ENCODE peak calls at places on chromosomes 7 and 10, in six cellular contexts. Q is kidney; K is mesenchymal stem cell; D is CD4-positive, CD25-positive, alpha-beta regulatory T cell; V is body of pancreas; L is OCI-LY7. T is an unnamed sample.

GRCh38 chr10:16811765-16812164 is 5.5 kb downstream of the RSU1 start:
- DNase-seq in K (peak), Q (no peak), V (no peak), D (no peak), L (no peak), T (no peak)

GRCh38 chr10:71225291-71226058 is 13.1 kb downstream of the UNC5B start:
- DNase-seq in D (no peak), L (no peak), V (peak), Q (peak), K (no peak), T (no peak)

GRCh38 chr10:50456711-50457110 is 167.0 kb downstream of the SGMS1 start:
- DNase-seq in Q (no peak), D (no peak), V (no peak), L (no peak), K (no peak), T (no peak)

GRCh38 chr10:65320256-65321026 is 1605.4 kb upstream of the LRRTM3 start:
- DNase-seq in D (no peak), L (no peak), Q (no peak), K (peak), V (no peak), T (no peak)

GRCh38 chr7:23469961-23470250 is 385 bp downstream of the IGF2BP3 start:
- DNase-seq in Q (no peak), K (peak), D (no peak), V (no peak), L (no peak), T (no peak)

GRCh38 chr7:5643280-5643679 is 138.2 kb downstream of the RNF216 start:
- DNase-seq in V (no peak), Q (peak), D (peak), L (no peak), K (peak), T (peak)

GRCh38 chr10:32983333-32983909 is 25.4 kb upstream of the ITGB1 start:
- DNase-seq in L (no peak), D (no peak), V (no peak), K (peak), Q (no peak), T (no peak)

GRCh38 chr10:14118953-14119352 is 211.8 kb downstream of the FRMD4A start:
- DNase-seq in K (no peak), Q (no peak), L (no peak), D (no peak), V (no peak), T (no peak)

GRCh38 chr7:117143580-117143979 is 179.3 kb downstream of the WNT2 start:
- DNase-seq in V (no peak), K (peak), Q (no peak), L (no peak), D (no peak), T (no peak)

GRCh38 chr10:46523119-46523880 is 33.2 kb downstream of the GPRIN2 start:
- DNase-seq in K (peak), D (peak), L (no peak), Q (peak), V (peak), T (no peak)

GRCh38 chr7:44265733-44266132 is 59.7 kb downstream of the CAMK2B start:
- DNase-seq in K (no peak), D (no peak), L (no peak), Q (no peak), V (no peak), T (no peak)

GRCh38 chr10:93436577-93436976 is 45.6 kb downstream of the MYOF start:
- DNase-seq in K (peak), V (no peak), D (no peak), Q (no peak), L (no peak), T (no peak)

GRCh38 chr10:58414270-58415041 is 29.2 kb downstream of the TFAM start:
- DNase-seq in K (peak), Q (no peak), L (no peak), V (no peak), D (no peak), T (peak)

GRCh38 chr10:37734971-37735370 is 122.4 kb downstream of the ZNF248 start:
- DNase-seq in Q (no peak), V (no peak), L (no peak), D (no peak), K (no peak), T (no peak)

GRCh38 chr10:102157224-102157623 is 5.0 kb downstream of the NOLC1 start:
- DNase-seq in Q (peak), K (no peak), L (no peak), D (no peak), V (no peak), T (no peak)

GRCh38 chr10:69885379-69886156 is 83.9 kb downstream of the COL13A1 start:
- DNase-seq in L (peak), Q (no peak), K (peak), V (no peak), D (no peak), T (no peak)

GRCh38 chr7:24245362-24245761 is 38.6 kb upstream of the NPY start:
- DNase-seq in D (no peak), L (no peak), V (no peak), Q (no peak), K (peak), T (peak)

GRCh38 chr7:106916689-106917088 is 51.6 kb downstream of the PIK3CG start:
- DNase-seq in L (no peak), D (no peak), V (no peak), Q (no peak), K (no peak), T (no peak)

GRCh38 chr10:122295423-122295947 is 24.4 kb downstream of the BTBD16 start:
- DNase-seq in K (no peak), V (no peak), L (no peak), D (no peak), Q (no peak), T (no peak)

GRCh38 chr7:23247602-23248335 is 1.2 kb downstream of the GPNMB start:
- DNase-seq in K (peak), Q (peak), D (no peak), L (no peak), V (no peak), T (no peak)

GRCh38 chr7:36563706-36564325 is 160.5 kb downstream of the AOAH start:
- DNase-seq in L (no peak), D (no peak), V (no peak), Q (no peak), K (peak), T (peak)

GRCh38 chr7:747186-747585 is 20.1 kb upstream of the PRKAR1B start:
- DNase-seq in L (no peak), Q (peak), V (no peak), K (no peak), D (no peak), T (no peak)

GRCh38 chr10:66996996-66997395 is 71.2 kb downstream of the LRRTM3 start:
- DNase-seq in L (no peak), Q (no peak), K (no peak), V (no peak), D (no peak), T (no peak)

GRCh38 chr10:62463364-62463763 is 89.2 kb downstream of the ZNF365 start:
- DNase-seq in K (no peak), Q (no peak), V (no peak), D (no peak), L (no peak), T (no peak)

GRCh38 chr10:132627736-132628512 is 90.3 kb downstream of the INPP5A start:
- DNase-seq in V (peak), Q (peak), K (peak), D (no peak), L (no peak), T (no peak)

GRCh38 chr10:48361201-48361600 is 54.7 kb downstream of the MAPK8 start:
- DNase-seq in Q (no peak), D (no peak), L (no peak), K (no peak), V (no peak), T (no peak)

GRCh38 chr10:42943025-42943818 is 133.6 kb upstream of the RET start:
- DNase-seq in Q (peak), D (no peak), V (no peak), K (no peak), L (no peak), T (no peak)

GRCh38 chr10:12656518-12657142 is 307.3 kb downstream of the CAMK1D start:
- DNase-seq in V (no peak), K (peak), D (no peak), Q (no peak), L (peak), T (peak)

GRCh38 chr7:2313450-2314208 is 612 bp downstream of the SNX8 start:
- DNase-seq in K (peak), D (no peak), Q (no peak), L (peak), V (peak), T (no peak)

GRCh38 chr10:75654171-75654772 is 222.8 kb downstream of the LRMDA start:
- DNase-seq in L (no peak), D (no peak), Q (no peak), K (no peak), V (no peak), T (no peak)

GRCh38 chr10:75651452-75651851 is 220.0 kb downstream of the LRMDA start:
- DNase-seq in K (no peak), Q (no peak), L (no peak), D (no peak), V (no peak), T (peak)

GRCh38 chr10:75650648-75651047 is 219.2 kb downstream of the LRMDA start:
- DNase-seq in K (no peak), Q (no peak), V (no peak), D (no peak), L (no peak), T (no peak)

GRCh38 chr10:75653761-75654160 is 222.3 kb downstream of the LRMDA start:
- DNase-seq in V (no peak), D (no peak), Q (no peak), L (no peak), K (no peak), T (no peak)

DNA sequence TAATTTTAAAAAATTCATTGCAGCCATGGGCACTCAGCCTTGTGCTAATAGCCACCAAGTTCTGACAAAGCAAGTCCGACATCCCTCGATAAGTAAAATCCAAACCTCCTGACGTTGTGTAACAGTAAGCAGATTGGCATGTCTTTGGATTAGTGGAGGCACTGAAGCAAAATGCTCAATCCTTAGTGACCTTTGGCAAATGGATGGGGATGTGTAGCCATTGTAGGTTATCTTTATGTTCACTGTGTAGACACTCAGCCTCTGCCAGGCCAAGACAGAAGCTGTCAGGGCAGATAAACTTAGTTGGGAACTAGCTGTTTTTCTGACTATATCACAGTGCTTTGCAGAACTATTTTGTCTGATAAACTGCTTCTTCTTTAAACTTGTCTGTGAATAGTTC is 220.7 kb downstream of the LRMDA start:
- DNase-seq in V (no peak), L (no peak), D (no peak), K (no peak), Q (no peak), T (no peak)
- H3K27ac ChIP-seq in V (no peak), L (no peak), D (no peak), K (no peak), Q (no peak), T (no peak)

GRCh38 chr7:98286701-98287485 is 5.4 kb downstream of the BRI3 start:
- DNase-seq in K (no peak), V (peak), L (no peak), D (no peak), Q (peak), T (no peak)

GRCh38 chr7:98283887-98284222 is 2.4 kb downstream of the BRI3 start:
- DNase-seq in Q (no peak), K (no peak), D (no peak), V (no peak), L (no peak), T (no peak)

GRCh38 chr7:98286093-98286525 is 4.6 kb downstream of the BRI3 start:
- DNase-seq in Q (peak), L (no peak), D (no peak), V (peak), K (peak), T (no peak)

GRCh38 chr7:98284335-98285036 is 3.0 kb downstream of the BRI3 start:
- DNase-seq in L (no peak), V (peak), Q (peak), K (peak), D (no peak), T (no peak)

GRCh38 chr7:98285132-98286092 is 3.9 kb downstream of the BRI3 start:
- DNase-seq in V (no peak), K (no peak), L (no peak), Q (peak), D (no peak), T (no peak)
- H3K27ac ChIP-seq in V (peak), K (peak), L (no peak), Q (peak), D (no peak), T (no peak)

GRCh38 chr10:11382187-11382586 is 229.3 kb downstream of the USP6NL start:
- DNase-seq in D (no peak), L (no peak), Q (no peak), K (no peak), V (no peak), T (no peak)

GRCh38 chr10:11381023-11381422 is 230.4 kb downstream of the USP6NL start:
- DNase-seq in D (no peak), Q (no peak), L (no peak), K (no peak), V (no peak), T (no peak)

GRCh38 chr10:11378835-11379234 is 232.6 kb downstream of the USP6NL start:
- DNase-seq in D (no peak), K (no peak), Q (no peak), V (no peak), L (no peak), T (no peak)

GRCh38 chr10:11381511-11381910 is 229.9 kb downstream of the USP6NL start:
- DNase-seq in Q (no peak), L (no peak), D (no peak), K (no peak), V (no peak), T (no peak)

DNA sequence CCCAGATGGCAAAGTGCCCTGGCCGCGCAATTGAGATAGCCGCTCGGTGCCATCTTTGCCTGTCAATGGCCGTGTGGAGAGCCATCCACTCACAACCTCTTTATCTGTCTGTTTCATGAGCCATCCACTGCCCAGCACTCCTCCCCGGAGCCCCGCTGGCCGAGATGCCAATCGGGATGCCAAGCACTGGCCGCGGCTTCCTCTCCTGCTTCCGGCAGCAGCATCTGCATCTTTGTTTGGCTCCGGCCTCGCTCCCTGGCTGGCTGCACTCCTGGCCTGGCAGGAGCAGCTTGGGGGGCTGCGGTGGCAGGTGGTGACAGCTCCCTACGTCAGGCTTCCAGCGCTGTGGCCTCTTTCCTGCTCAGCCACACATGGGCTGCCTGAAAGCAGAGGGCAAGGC is 231.7 kb downstream of the USP6NL start:
- DNase-seq in D (no peak), Q (no peak), K (no peak), V (no peak), L (no peak), T (no peak)
- H3K27ac ChIP-seq in D (no peak), Q (no peak), K (no peak), V (no peak), L (no peak), T (no peak)

GRCh38 chr7:66348531-66348930 is 143.4 kb downstream of the TPST1 start:
- DNase-seq in K (no peak), Q (no peak), D (no peak), L (no peak), V (no peak), T (no peak)

GRCh38 chr7:66348959-66349358 is 143.8 kb downstream of the TPST1 start:
- DNase-seq in V (no peak), Q (no peak), L (peak), D (no peak), K (no peak), T (no peak)

GRCh38 chr7:66339141-66339540 is 134.0 kb downstream of the TPST1 start:
- DNase-seq in D (no peak), K (no peak), L (no peak), Q (no peak), V (no peak), T (no peak)

GRCh38 chr7:66344166-66344565 is 139.0 kb downstream of the TPST1 start:
- DNase-seq in Q (no peak), D (no peak), L (no peak), V (no peak), K (peak), T (no peak)
- H3K27ac ChIP-seq in Q (no peak), D (no peak), L (no peak), V (no peak), K (no peak), T (no peak)

GRCh38 chr7:75662579-75663301 is 76.0 kb downstream of the HIP1 start:
- DNase-seq in D (no peak), Q (peak), K (no peak), L (peak), V (no peak), T (peak)

GRCh38 chr7:75658802-75659201 is 79.9 kb downstream of the HIP1 start:
- DNase-seq in L (no peak), V (no peak), K (no peak), Q (peak), D (no peak), T (no peak)

GRCh38 chr7:75667938-75668337 is 70.8 kb downstream of the HIP1 start:
- DNase-seq in L (no peak), D (no peak), Q (peak), V (no peak), K (no peak), T (no peak)

GRCh38 chr7:75660566-75661215 is 78.0 kb downstream of the HIP1 start:
- DNase-seq in L (no peak), V (no peak), D (no peak), Q (peak), K (no peak), T (no peak)

DNA sequence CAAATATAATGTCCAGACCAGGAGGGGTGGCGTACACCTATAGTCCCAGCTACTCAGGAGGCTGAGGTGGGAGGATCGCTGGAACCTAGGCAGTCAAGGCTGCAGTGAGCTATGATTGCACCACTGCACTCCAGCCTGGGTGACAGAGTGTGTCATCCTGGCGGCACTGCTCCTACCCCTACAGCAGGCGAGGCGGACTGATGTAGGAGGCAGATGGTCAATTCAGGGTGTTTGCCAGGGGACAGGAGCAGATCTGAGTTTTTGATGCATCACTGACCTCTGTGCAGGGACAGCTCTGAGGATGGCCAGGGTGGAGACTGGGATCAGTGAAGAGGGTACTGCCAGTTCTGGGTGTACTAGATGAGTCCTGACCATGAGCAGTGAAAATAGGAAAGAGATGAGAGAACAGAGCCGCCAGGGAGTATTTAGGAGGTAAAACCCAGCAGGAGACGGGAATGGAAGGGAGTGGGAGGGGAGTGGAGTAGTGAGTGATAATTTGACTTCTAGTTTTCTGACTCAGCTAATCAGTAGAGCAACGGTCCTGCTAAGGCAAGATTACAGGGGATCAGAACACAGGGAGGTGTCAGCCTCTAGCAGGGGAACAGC is 75.3 kb downstream of the HIP1 start:
- DNase-seq in V (no peak), Q (peak), K (no peak), L (no peak), D (no peak), T (no peak)
- H3K27ac ChIP-seq in V (no peak), Q (no peak), K (no peak), L (peak), D (no peak), T (peak)

GRCh38 chr10:110642980-110643655 is 1.0 kb upstream of the RBM20 start:
- DNase-seq in Q (no peak), D (no peak), V (no peak), L (no peak), K (peak), T (no peak)
- H3K27ac ChIP-seq in Q (no peak), D (no peak), V (no peak), L (no peak), K (no peak), T (no peak)

DNA sequence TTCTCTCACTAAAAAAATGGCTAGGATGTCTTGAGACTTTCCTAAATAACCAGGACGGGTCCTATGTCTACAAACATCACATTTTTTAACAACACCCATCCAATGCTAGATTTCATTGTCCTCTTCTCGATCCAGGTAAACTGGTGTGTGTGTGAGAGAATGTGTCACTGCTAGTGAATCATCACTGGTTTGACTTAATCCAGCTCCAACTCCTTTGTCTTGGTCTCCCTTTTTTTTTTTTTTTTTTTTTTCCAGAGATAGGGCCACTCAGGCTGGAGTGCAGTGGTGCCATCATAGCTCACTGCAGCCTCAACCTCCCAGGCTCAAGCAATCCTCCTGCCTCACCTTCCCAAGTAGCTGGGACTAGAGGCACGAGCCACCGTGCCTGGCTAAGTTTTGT is 2.0 kb upstream of the UFSP1 start:
- DNase-seq in D (no peak), K (peak), Q (no peak), V (no peak), L (no peak), T (no peak)
- H3K27ac ChIP-seq in D (no peak), K (no peak), Q (no peak), V (no peak), L (no peak), T (no peak)

T was measured in MM.1S.